ENCODE peak calls at places on chromosomes 16 and 17, in ten cellular contexts. One of them, this sample, is unnamed.

GRCh38 chr16:67555795-67556212 is 6.5 kb upstream of the CTCF start:
- DNase-seq in transverse colon: no peak
- DNase-seq in spleen: no peak
- DNase-seq in K562: no peak
- DNase-seq in prostate gland: no peak
- DNase-seq in GM23338: no peak
- DNase-seq in SK-N-SH: no peak
- DNase-seq in breast epithelium: no peak
- DNase-seq in stomach: no peak
- DNase-seq in sigmoid colon: no peak
- DNase-seq in this sample: peak

GRCh38 chr16:4306439-4307214 is 9.2 kb upstream of the GLIS2 start:
- DNase-seq in transverse colon: no peak
- DNase-seq in K562: no peak
- DNase-seq in stomach: no peak
- DNase-seq in spleen: peak
- DNase-seq in prostate gland: no peak
- DNase-seq in sigmoid colon: peak
- DNase-seq in GM23338: peak
- DNase-seq in breast epithelium: no peak
- DNase-seq in SK-N-SH: peak
- DNase-seq in this sample: no peak

GRCh38 chr17:27473748-27474609 is 17.7 kb downstream of the KSR1 start:
- DNase-seq in transverse colon: no peak
- DNase-seq in K562: peak
- DNase-seq in GM23338: no peak
- DNase-seq in SK-N-SH: no peak
- DNase-seq in sigmoid colon: peak
- DNase-seq in stomach: peak
- DNase-seq in spleen: no peak
- DNase-seq in breast epithelium: no peak
- DNase-seq in prostate gland: peak
- DNase-seq in this sample: peak

GRCh38 chr17:81939881-81940385 is 2.8 kb upstream of the PYCR1 start:
- DNase-seq in K562: no peak
- DNase-seq in prostate gland: no peak
- DNase-seq in SK-N-SH: no peak
- DNase-seq in stomach: peak
- DNase-seq in breast epithelium: no peak
- DNase-seq in sigmoid colon: peak
- DNase-seq in spleen: no peak
- DNase-seq in transverse colon: no peak
- DNase-seq in GM23338: no peak
- DNase-seq in this sample: no peak

GRCh38 chr17:79444226-79444625 is 166.6 kb downstream of the RBFOX3 start:
- DNase-seq in spleen: no peak
- DNase-seq in SK-N-SH: no peak
- DNase-seq in prostate gland: no peak
- DNase-seq in K562: no peak
- DNase-seq in GM23338: no peak
- DNase-seq in stomach: no peak
- DNase-seq in sigmoid colon: no peak
- DNase-seq in breast epithelium: no peak
- DNase-seq in transverse colon: no peak
- DNase-seq in this sample: no peak

GRCh38 chr17:12667299-12667958 is 1.7 kb downstream of the MYOCD start:
- DNase-seq in transverse colon: peak
- DNase-seq in SK-N-SH: peak
- DNase-seq in spleen: no peak
- DNase-seq in K562: no peak
- DNase-seq in breast epithelium: no peak
- DNase-seq in stomach: no peak
- DNase-seq in prostate gland: no peak
- DNase-seq in sigmoid colon: peak
- DNase-seq in GM23338: peak
- DNase-seq in this sample: peak

GRCh38 chr17:57284984-57285646 is 28.8 kb downstream of the MSI2 start:
- DNase-seq in K562: peak
- DNase-seq in SK-N-SH: no peak
- DNase-seq in stomach: no peak
- DNase-seq in prostate gland: no peak
- DNase-seq in breast epithelium: no peak
- DNase-seq in sigmoid colon: no peak
- DNase-seq in transverse colon: peak
- DNase-seq in GM23338: peak
- DNase-seq in spleen: peak
- DNase-seq in this sample: no peak

GRCh38 chr16:14650629-14651028 is 17.9 kb downstream of the BFAR start:
- DNase-seq in spleen: no peak
- DNase-seq in SK-N-SH: no peak
- DNase-seq in K562: no peak
- DNase-seq in prostate gland: no peak
- DNase-seq in transverse colon: no peak
- DNase-seq in GM23338: no peak
- DNase-seq in stomach: no peak
- DNase-seq in breast epithelium: no peak
- DNase-seq in sigmoid colon: no peak
- DNase-seq in this sample: no peak

GRCh38 chr16:9308300-9309209 is 217.1 kb downstream of the HAPSTR1 start:
- DNase-seq in prostate gland: peak
- DNase-seq in breast epithelium: no peak
- DNase-seq in K562: no peak
- DNase-seq in transverse colon: peak
- DNase-seq in stomach: no peak
- DNase-seq in GM23338: no peak
- DNase-seq in SK-N-SH: no peak
- DNase-seq in sigmoid colon: no peak
- DNase-seq in spleen: no peak
- DNase-seq in this sample: no peak

GRCh38 chr16:28491970-28492474 is at the start of gene CLN3:
- DNase-seq in transverse colon: peak
- DNase-seq in prostate gland: peak
- DNase-seq in breast epithelium: peak
- DNase-seq in SK-N-SH: peak
- DNase-seq in spleen: peak
- DNase-seq in stomach: peak
- DNase-seq in K562: peak
- DNase-seq in sigmoid colon: peak
- DNase-seq in GM23338: peak
- DNase-seq in this sample: peak
- TF ChIP-seq POLR2AphosphoS5 in transverse colon: peak
- TF ChIP-seq POLR2AphosphoS5 in prostate gland: peak
- TF ChIP-seq POLR2AphosphoS5 in breast epithelium: peak
- TF ChIP-seq POLR2AphosphoS5 in SK-N-SH: peak
- TF ChIP-seq POLR2AphosphoS5 in spleen: peak
- TF ChIP-seq POLR2AphosphoS5 in stomach: peak
- TF ChIP-seq POLR2AphosphoS5 in K562: no peak
- TF ChIP-seq POLR2AphosphoS5 in sigmoid colon: peak
- TF ChIP-seq POLR2AphosphoS5 in GM23338: no peak
- TF ChIP-seq POLR2AphosphoS5 in this sample: no peak

DNA sequence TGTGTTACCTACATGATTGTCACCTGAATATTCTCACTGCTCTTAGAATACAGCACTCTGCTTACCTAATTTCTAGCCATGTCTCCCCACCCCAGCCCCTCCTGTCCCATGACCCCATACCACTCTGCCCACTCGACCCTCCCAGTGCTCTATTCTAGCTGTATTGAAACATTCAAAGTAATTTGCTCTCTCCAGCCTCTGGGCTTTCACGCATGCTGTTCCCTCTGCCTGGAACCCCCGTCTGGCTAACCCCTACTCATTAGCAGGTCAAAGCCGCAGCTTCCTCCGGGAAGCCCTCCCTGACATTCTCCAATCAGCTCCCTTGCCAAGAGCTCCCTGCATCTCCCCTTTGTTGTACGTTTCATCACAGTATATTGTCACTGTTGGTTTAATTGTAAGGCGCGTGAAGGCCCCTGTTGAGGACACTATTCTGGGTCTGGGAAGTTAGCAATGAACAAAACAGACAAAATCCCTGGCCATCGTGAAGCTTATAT is 72.4 kb upstream of the LHX1 start:
- DNase-seq in sigmoid colon: no peak
- DNase-seq in K562: no peak
- DNase-seq in GM23338: no peak
- DNase-seq in breast epithelium: no peak
- DNase-seq in transverse colon: no peak
- DNase-seq in stomach: no peak
- DNase-seq in SK-N-SH: no peak
- DNase-seq in prostate gland: no peak
- DNase-seq in spleen: peak
- DNase-seq in this sample: no peak
- TF ChIP-seq POLR2AphosphoS5 in sigmoid colon: no peak
- TF ChIP-seq POLR2AphosphoS5 in K562: no peak
- TF ChIP-seq POLR2AphosphoS5 in GM23338: no peak
- TF ChIP-seq POLR2AphosphoS5 in breast epithelium: no peak
- TF ChIP-seq POLR2AphosphoS5 in transverse colon: no peak
- TF ChIP-seq POLR2AphosphoS5 in stomach: no peak
- TF ChIP-seq POLR2AphosphoS5 in SK-N-SH: no peak
- TF ChIP-seq POLR2AphosphoS5 in prostate gland: no peak
- TF ChIP-seq POLR2AphosphoS5 in spleen: no peak
- TF ChIP-seq POLR2AphosphoS5 in this sample: no peak

GRCh38 chr17:30782206-30782605 is 42.3 kb downstream of the CRLF3 start:
- DNase-seq in transverse colon: no peak
- DNase-seq in spleen: no peak
- DNase-seq in K562: no peak
- DNase-seq in sigmoid colon: no peak
- DNase-seq in stomach: no peak
- DNase-seq in prostate gland: no peak
- DNase-seq in breast epithelium: no peak
- DNase-seq in GM23338: no peak
- DNase-seq in SK-N-SH: no peak
- DNase-seq in this sample: no peak
- TF ChIP-seq POLR2AphosphoS5 in transverse colon: no peak
- TF ChIP-seq POLR2AphosphoS5 in spleen: no peak
- TF ChIP-seq POLR2AphosphoS5 in K562: no peak
- TF ChIP-seq POLR2AphosphoS5 in sigmoid colon: no peak
- TF ChIP-seq POLR2AphosphoS5 in stomach: no peak
- TF ChIP-seq POLR2AphosphoS5 in prostate gland: no peak
- TF ChIP-seq POLR2AphosphoS5 in breast epithelium: no peak
- TF ChIP-seq POLR2AphosphoS5 in GM23338: no peak
- TF ChIP-seq POLR2AphosphoS5 in SK-N-SH: no peak
- TF ChIP-seq POLR2AphosphoS5 in this sample: no peak

GRCh38 chr16:54210437-54211081 is 76.0 kb downstream of the IRX3 start:
- DNase-seq in prostate gland: no peak
- DNase-seq in K562: no peak
- DNase-seq in GM23338: no peak
- DNase-seq in stomach: no peak
- DNase-seq in breast epithelium: no peak
- DNase-seq in sigmoid colon: peak
- DNase-seq in transverse colon: no peak
- DNase-seq in spleen: no peak
- DNase-seq in SK-N-SH: peak
- DNase-seq in this sample: no peak
- TF ChIP-seq POLR2AphosphoS5 in prostate gland: peak
- TF ChIP-seq POLR2AphosphoS5 in K562: no peak
- TF ChIP-seq POLR2AphosphoS5 in GM23338: no peak
- TF ChIP-seq POLR2AphosphoS5 in stomach: no peak
- TF ChIP-seq POLR2AphosphoS5 in breast epithelium: no peak
- TF ChIP-seq POLR2AphosphoS5 in sigmoid colon: no peak
- TF ChIP-seq POLR2AphosphoS5 in transverse colon: no peak
- TF ChIP-seq POLR2AphosphoS5 in spleen: no peak
- TF ChIP-seq POLR2AphosphoS5 in SK-N-SH: no peak
- TF ChIP-seq POLR2AphosphoS5 in this sample: no peak

GRCh38 chr16:5982979-5983378 is 885.4 kb upstream of the EEF2KMT start:
- DNase-seq in K562: no peak
- DNase-seq in prostate gland: no peak
- DNase-seq in SK-N-SH: no peak
- DNase-seq in spleen: no peak
- DNase-seq in breast epithelium: no peak
- DNase-seq in GM23338: no peak
- DNase-seq in sigmoid colon: no peak
- DNase-seq in stomach: no peak
- DNase-seq in transverse colon: no peak
- DNase-seq in this sample: no peak
- TF ChIP-seq POLR2AphosphoS5 in K562: no peak
- TF ChIP-seq POLR2AphosphoS5 in prostate gland: no peak
- TF ChIP-seq POLR2AphosphoS5 in SK-N-SH: no peak
- TF ChIP-seq POLR2AphosphoS5 in spleen: no peak
- TF ChIP-seq POLR2AphosphoS5 in breast epithelium: no peak
- TF ChIP-seq POLR2AphosphoS5 in GM23338: no peak
- TF ChIP-seq POLR2AphosphoS5 in sigmoid colon: no peak
- TF ChIP-seq POLR2AphosphoS5 in stomach: no peak
- TF ChIP-seq POLR2AphosphoS5 in transverse colon: no peak
- TF ChIP-seq POLR2AphosphoS5 in this sample: no peak

DNA sequence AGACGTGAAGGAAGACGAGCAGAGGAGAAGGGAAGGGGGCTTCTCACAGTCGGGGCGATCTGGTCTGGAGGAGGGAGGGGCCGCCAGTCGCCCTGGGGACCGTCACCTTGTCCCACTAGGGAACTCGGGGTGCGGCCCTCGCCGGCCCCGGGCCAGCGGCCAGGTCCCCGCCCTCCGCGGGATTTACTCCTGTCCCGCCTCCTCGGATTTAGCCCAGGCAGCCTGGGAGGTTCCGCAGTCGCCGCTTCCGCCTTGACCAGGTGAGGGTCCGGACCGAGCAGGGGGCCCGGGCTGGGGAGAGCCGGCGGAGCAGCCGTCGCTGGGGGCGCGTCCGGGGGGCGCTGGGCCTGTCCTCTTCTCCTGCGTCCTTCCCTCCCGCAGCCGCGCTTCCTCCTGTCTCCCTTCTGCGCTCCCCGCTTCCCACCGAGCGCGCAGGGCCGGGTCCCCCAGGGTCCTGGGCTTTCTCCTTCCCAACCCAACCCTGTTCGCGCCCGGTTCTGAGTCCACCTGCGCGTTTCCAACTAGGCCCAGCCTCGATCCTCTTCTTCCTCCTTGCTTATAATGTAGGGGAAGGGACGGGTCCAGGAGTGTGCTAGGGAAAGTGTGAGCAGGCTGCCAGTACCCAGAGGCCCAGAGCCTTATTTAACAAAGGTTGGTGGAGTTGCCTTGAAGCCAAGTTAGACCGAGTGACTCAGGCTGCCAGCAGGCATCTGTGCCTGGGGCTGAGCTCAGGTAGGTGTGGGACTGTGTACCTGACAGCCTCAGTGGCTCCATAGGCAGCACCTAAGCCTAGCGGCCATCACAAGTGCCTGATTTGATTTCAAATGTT is at the start of gene TNK1:
- DNase-seq in K562: peak
- DNase-seq in sigmoid colon: peak
- DNase-seq in prostate gland: peak
- DNase-seq in breast epithelium: peak
- DNase-seq in SK-N-SH: peak
- DNase-seq in transverse colon: peak
- DNase-seq in GM23338: peak
- DNase-seq in spleen: peak
- DNase-seq in stomach: peak
- DNase-seq in this sample: no peak
- TF ChIP-seq POLR2AphosphoS5 in K562: no peak
- TF ChIP-seq POLR2AphosphoS5 in sigmoid colon: peak
- TF ChIP-seq POLR2AphosphoS5 in prostate gland: peak
- TF ChIP-seq POLR2AphosphoS5 in breast epithelium: peak
- TF ChIP-seq POLR2AphosphoS5 in SK-N-SH: no peak
- TF ChIP-seq POLR2AphosphoS5 in transverse colon: peak
- TF ChIP-seq POLR2AphosphoS5 in GM23338: peak
- TF ChIP-seq POLR2AphosphoS5 in spleen: peak
- TF ChIP-seq POLR2AphosphoS5 in stomach: peak
- TF ChIP-seq POLR2AphosphoS5 in this sample: no peak

GRCh38 chr16:80682435-80683070 is 121.8 kb downstream of the CDYL2 start:
- DNase-seq in spleen: no peak
- DNase-seq in stomach: no peak
- DNase-seq in prostate gland: no peak
- DNase-seq in K562: no peak
- DNase-seq in breast epithelium: no peak
- DNase-seq in GM23338: no peak
- DNase-seq in SK-N-SH: no peak
- DNase-seq in sigmoid colon: no peak
- DNase-seq in transverse colon: no peak
- DNase-seq in this sample: no peak
- TF ChIP-seq POLR2AphosphoS5 in spleen: no peak
- TF ChIP-seq POLR2AphosphoS5 in stomach: no peak
- TF ChIP-seq POLR2AphosphoS5 in prostate gland: no peak
- TF ChIP-seq POLR2AphosphoS5 in K562: no peak
- TF ChIP-seq POLR2AphosphoS5 in breast epithelium: no peak
- TF ChIP-seq POLR2AphosphoS5 in GM23338: no peak
- TF ChIP-seq POLR2AphosphoS5 in SK-N-SH: no peak
- TF ChIP-seq POLR2AphosphoS5 in sigmoid colon: no peak
- TF ChIP-seq POLR2AphosphoS5 in transverse colon: no peak
- TF ChIP-seq POLR2AphosphoS5 in this sample: no peak